ENCODE peak calls at places on chromosome 19, in eight cellular contexts. One of them, this sample, is unnamed.

GRCh38 chr19:20078696-20079095 is 896 bp downstream of the ZNF90 start:
- DNase-seq in HEK293T: no peak
- DNase-seq in stimulated activated CD4-positive, alpha-beta T cell treated with anti-CD3 and anti-CD28 coated beads, TNF-alpha, amount 100 ng/mL, for 4 hours: no peak
- DNase-seq in thoracic aorta: no peak
- DNase-seq in GM19239: no peak
- DNase-seq in NCI-H1436: no peak
- DNase-seq in activated CD4-positive, alpha-beta T cell treated with anti-CD3 and anti-CD28 coated beads for 4 hours: no peak
- DNase-seq in HTR-8/SVneo: no peak
- DNase-seq in this sample: no peak

GRCh38 chr19:4597278-4597974 is 37.9 kb upstream of the SEMA6B start:
- DNase-seq in HEK293T: no peak
- DNase-seq in stimulated activated CD4-positive, alpha-beta T cell treated with anti-CD3 and anti-CD28 coated beads, TNF-alpha, amount 100 ng/mL, for 4 hours: no peak
- DNase-seq in thoracic aorta: no peak
- DNase-seq in GM19239: no peak
- DNase-seq in NCI-H1436: no peak
- DNase-seq in activated CD4-positive, alpha-beta T cell treated with anti-CD3 and anti-CD28 coated beads for 4 hours: no peak
- DNase-seq in HTR-8/SVneo: peak
- DNase-seq in this sample: peak

GRCh38 chr19:17755977-17756670 is 4.8 kb downstream of the FCHO1 start:
- DNase-seq in HEK293T: peak
- DNase-seq in stimulated activated CD4-positive, alpha-beta T cell treated with anti-CD3 and anti-CD28 coated beads, TNF-alpha, amount 100 ng/mL, for 4 hours: no peak
- DNase-seq in thoracic aorta: no peak
- DNase-seq in GM19239: no peak
- DNase-seq in NCI-H1436: peak
- DNase-seq in activated CD4-positive, alpha-beta T cell treated with anti-CD3 and anti-CD28 coated beads for 4 hours: no peak
- DNase-seq in HTR-8/SVneo: no peak
- DNase-seq in this sample: no peak

GRCh38 chr19:44587863-44588752 is 25.3 kb upstream of the IGSF23 start:
- DNase-seq in HEK293T: no peak
- DNase-seq in stimulated activated CD4-positive, alpha-beta T cell treated with anti-CD3 and anti-CD28 coated beads, TNF-alpha, amount 100 ng/mL, for 4 hours: no peak
- DNase-seq in thoracic aorta: no peak
- DNase-seq in GM19239: no peak
- DNase-seq in NCI-H1436: no peak
- DNase-seq in activated CD4-positive, alpha-beta T cell treated with anti-CD3 and anti-CD28 coated beads for 4 hours: no peak
- DNase-seq in HTR-8/SVneo: peak
- DNase-seq in this sample: peak

GRCh38 chr19:9702186-9702585 is 27.3 kb upstream of the ZNF562 start:
- DNase-seq in HEK293T: no peak
- DNase-seq in stimulated activated CD4-positive, alpha-beta T cell treated with anti-CD3 and anti-CD28 coated beads, TNF-alpha, amount 100 ng/mL, for 4 hours: no peak
- DNase-seq in thoracic aorta: no peak
- DNase-seq in GM19239: no peak
- DNase-seq in NCI-H1436: no peak
- DNase-seq in activated CD4-positive, alpha-beta T cell treated with anti-CD3 and anti-CD28 coated beads for 4 hours: no peak
- DNase-seq in HTR-8/SVneo: no peak
- DNase-seq in this sample: no peak

GRCh38 chr19:56839665-56840451 is 668 bp downstream of the PEG3 start:
- DNase-seq in HEK293T: no peak
- DNase-seq in stimulated activated CD4-positive, alpha-beta T cell treated with anti-CD3 and anti-CD28 coated beads, TNF-alpha, amount 100 ng/mL, for 4 hours: no peak
- DNase-seq in thoracic aorta: peak
- DNase-seq in GM19239: no peak
- DNase-seq in NCI-H1436: no peak
- DNase-seq in activated CD4-positive, alpha-beta T cell treated with anti-CD3 and anti-CD28 coated beads for 4 hours: no peak
- DNase-seq in HTR-8/SVneo: no peak
- DNase-seq in this sample: no peak

GRCh38 chr19:51547397-51548212 is 16.1 kb upstream of the SIGLEC6 start:
- DNase-seq in HEK293T: no peak
- DNase-seq in stimulated activated CD4-positive, alpha-beta T cell treated with anti-CD3 and anti-CD28 coated beads, TNF-alpha, amount 100 ng/mL, for 4 hours: no peak
- DNase-seq in thoracic aorta: no peak
- DNase-seq in GM19239: no peak
- DNase-seq in NCI-H1436: no peak
- DNase-seq in activated CD4-positive, alpha-beta T cell treated with anti-CD3 and anti-CD28 coated beads for 4 hours: no peak
- DNase-seq in HTR-8/SVneo: no peak
- DNase-seq in this sample: no peak

GRCh38 chr19:33438016-33438671 is 64.6 kb downstream of the CEBPG start:
- DNase-seq in HEK293T: no peak
- DNase-seq in stimulated activated CD4-positive, alpha-beta T cell treated with anti-CD3 and anti-CD28 coated beads, TNF-alpha, amount 100 ng/mL, for 4 hours: no peak
- DNase-seq in thoracic aorta: no peak
- DNase-seq in GM19239: no peak
- DNase-seq in NCI-H1436: no peak
- DNase-seq in activated CD4-positive, alpha-beta T cell treated with anti-CD3 and anti-CD28 coated beads for 4 hours: no peak
- DNase-seq in HTR-8/SVneo: no peak
- DNase-seq in this sample: no peak

GRCh38 chr19:35753634-35754364 is 3.0 kb downstream of the HSPB6 start:
- DNase-seq in HEK293T: no peak
- DNase-seq in stimulated activated CD4-positive, alpha-beta T cell treated with anti-CD3 and anti-CD28 coated beads, TNF-alpha, amount 100 ng/mL, for 4 hours: no peak
- DNase-seq in thoracic aorta: no peak
- DNase-seq in GM19239: no peak
- DNase-seq in NCI-H1436: no peak
- DNase-seq in activated CD4-positive, alpha-beta T cell treated with anti-CD3 and anti-CD28 coated beads for 4 hours: no peak
- DNase-seq in HTR-8/SVneo: no peak
- DNase-seq in this sample: no peak

GRCh38 chr19:47630594-47630993 is 21.7 kb downstream of the BICRA start:
- DNase-seq in HEK293T: no peak
- DNase-seq in stimulated activated CD4-positive, alpha-beta T cell treated with anti-CD3 and anti-CD28 coated beads, TNF-alpha, amount 100 ng/mL, for 4 hours: no peak
- DNase-seq in thoracic aorta: no peak
- DNase-seq in GM19239: no peak
- DNase-seq in NCI-H1436: no peak
- DNase-seq in activated CD4-positive, alpha-beta T cell treated with anti-CD3 and anti-CD28 coated beads for 4 hours: no peak
- DNase-seq in HTR-8/SVneo: no peak
- DNase-seq in this sample: no peak

GRCh38 chr19:6887326-6887725 is at the start of gene ADGRE1:
- DNase-seq in HEK293T: no peak
- DNase-seq in stimulated activated CD4-positive, alpha-beta T cell treated with anti-CD3 and anti-CD28 coated beads, TNF-alpha, amount 100 ng/mL, for 4 hours: no peak
- DNase-seq in thoracic aorta: no peak
- DNase-seq in GM19239: no peak
- DNase-seq in NCI-H1436: no peak
- DNase-seq in activated CD4-positive, alpha-beta T cell treated with anti-CD3 and anti-CD28 coated beads for 4 hours: no peak
- DNase-seq in HTR-8/SVneo: no peak
- DNase-seq in this sample: no peak

GRCh38 chr19:51386882-51387520 is 773 bp downstream of the LIM2 start:
- DNase-seq in HEK293T: no peak
- DNase-seq in stimulated activated CD4-positive, alpha-beta T cell treated with anti-CD3 and anti-CD28 coated beads, TNF-alpha, amount 100 ng/mL, for 4 hours: no peak
- DNase-seq in thoracic aorta: no peak
- DNase-seq in GM19239: no peak
- DNase-seq in NCI-H1436: no peak
- DNase-seq in activated CD4-positive, alpha-beta T cell treated with anti-CD3 and anti-CD28 coated beads for 4 hours: no peak
- DNase-seq in HTR-8/SVneo: no peak
- DNase-seq in this sample: no peak

GRCh38 chr19:34428549-34429285 is 536 bp downstream of the UBA2 start:
- DNase-seq in HEK293T: peak
- DNase-seq in stimulated activated CD4-positive, alpha-beta T cell treated with anti-CD3 and anti-CD28 coated beads, TNF-alpha, amount 100 ng/mL, for 4 hours: peak
- DNase-seq in thoracic aorta: no peak
- DNase-seq in GM19239: peak
- DNase-seq in NCI-H1436: no peak
- DNase-seq in activated CD4-positive, alpha-beta T cell treated with anti-CD3 and anti-CD28 coated beads for 4 hours: no peak
- DNase-seq in HTR-8/SVneo: peak
- DNase-seq in this sample: peak

GRCh38 chr19:31533114-31533513 is 183.9 kb upstream of the TSHZ3 start:
- DNase-seq in HEK293T: no peak
- DNase-seq in stimulated activated CD4-positive, alpha-beta T cell treated with anti-CD3 and anti-CD28 coated beads, TNF-alpha, amount 100 ng/mL, for 4 hours: no peak
- DNase-seq in thoracic aorta: no peak
- DNase-seq in GM19239: no peak
- DNase-seq in NCI-H1436: no peak
- DNase-seq in activated CD4-positive, alpha-beta T cell treated with anti-CD3 and anti-CD28 coated beads for 4 hours: no peak
- DNase-seq in HTR-8/SVneo: no peak
- DNase-seq in this sample: no peak

GRCh38 chr19:13969897-13970296 is 17.6 kb downstream of the DCAF15 start:
- DNase-seq in HEK293T: no peak
- DNase-seq in stimulated activated CD4-positive, alpha-beta T cell treated with anti-CD3 and anti-CD28 coated beads, TNF-alpha, amount 100 ng/mL, for 4 hours: no peak
- DNase-seq in thoracic aorta: no peak
- DNase-seq in GM19239: no peak
- DNase-seq in NCI-H1436: no peak
- DNase-seq in activated CD4-positive, alpha-beta T cell treated with anti-CD3 and anti-CD28 coated beads for 4 hours: no peak
- DNase-seq in HTR-8/SVneo: no peak
- DNase-seq in this sample: no peak

GRCh38 chr19:46288896-46289588 is 7.8 kb upstream of the HIF3A start:
- DNase-seq in HEK293T: no peak
- DNase-seq in stimulated activated CD4-positive, alpha-beta T cell treated with anti-CD3 and anti-CD28 coated beads, TNF-alpha, amount 100 ng/mL, for 4 hours: no peak
- DNase-seq in thoracic aorta: no peak
- DNase-seq in GM19239: no peak
- DNase-seq in NCI-H1436: no peak
- DNase-seq in activated CD4-positive, alpha-beta T cell treated with anti-CD3 and anti-CD28 coated beads for 4 hours: no peak
- DNase-seq in HTR-8/SVneo: peak
- DNase-seq in this sample: peak

GRCh38 chr19:33210266-33210940 is 15.2 kb downstream of the SLC7A10 start:
- DNase-seq in HEK293T: no peak
- DNase-seq in stimulated activated CD4-positive, alpha-beta T cell treated with anti-CD3 and anti-CD28 coated beads, TNF-alpha, amount 100 ng/mL, for 4 hours: no peak
- DNase-seq in thoracic aorta: no peak
- DNase-seq in GM19239: no peak
- DNase-seq in NCI-H1436: no peak
- DNase-seq in activated CD4-positive, alpha-beta T cell treated with anti-CD3 and anti-CD28 coated beads for 4 hours: no peak
- DNase-seq in HTR-8/SVneo: no peak
- DNase-seq in this sample: no peak

GRCh38 chr19:41064974-41065569 is 23.2 kb upstream of the CYP2A13 start:
- DNase-seq in HEK293T: peak
- DNase-seq in stimulated activated CD4-positive, alpha-beta T cell treated with anti-CD3 and anti-CD28 coated beads, TNF-alpha, amount 100 ng/mL, for 4 hours: no peak
- DNase-seq in thoracic aorta: no peak
- DNase-seq in GM19239: peak
- DNase-seq in NCI-H1436: no peak
- DNase-seq in activated CD4-positive, alpha-beta T cell treated with anti-CD3 and anti-CD28 coated beads for 4 hours: no peak
- DNase-seq in HTR-8/SVneo: peak
- DNase-seq in this sample: no peak

GRCh38 chr19:6216996-6217751 is 62.6 kb downstream of the MLLT1 start:
- DNase-seq in HEK293T: peak
- DNase-seq in stimulated activated CD4-positive, alpha-beta T cell treated with anti-CD3 and anti-CD28 coated beads, TNF-alpha, amount 100 ng/mL, for 4 hours: no peak
- DNase-seq in thoracic aorta: no peak
- DNase-seq in GM19239: no peak
- DNase-seq in NCI-H1436: peak
- DNase-seq in activated CD4-positive, alpha-beta T cell treated with anti-CD3 and anti-CD28 coated beads for 4 hours: no peak
- DNase-seq in HTR-8/SVneo: no peak
- DNase-seq in this sample: no peak

GRCh38 chr19:23557381-23557780 is 129.6 kb downstream of the ZNF675 start:
- DNase-seq in HEK293T: no peak
- DNase-seq in stimulated activated CD4-positive, alpha-beta T cell treated with anti-CD3 and anti-CD28 coated beads, TNF-alpha, amount 100 ng/mL, for 4 hours: no peak
- DNase-seq in thoracic aorta: no peak
- DNase-seq in GM19239: no peak
- DNase-seq in NCI-H1436: no peak
- DNase-seq in activated CD4-positive, alpha-beta T cell treated with anti-CD3 and anti-CD28 coated beads for 4 hours: no peak
- DNase-seq in HTR-8/SVneo: no peak
- DNase-seq in this sample: no peak

GRCh38 chr19:4555657-4556561 is 3.6 kb downstream of the SEMA6B start:
- DNase-seq in HEK293T: peak
- DNase-seq in stimulated activated CD4-positive, alpha-beta T cell treated with anti-CD3 and anti-CD28 coated beads, TNF-alpha, amount 100 ng/mL, for 4 hours: no peak
- DNase-seq in thoracic aorta: no peak
- DNase-seq in GM19239: no peak
- DNase-seq in NCI-H1436: no peak
- DNase-seq in activated CD4-positive, alpha-beta T cell treated with anti-CD3 and anti-CD28 coated beads for 4 hours: no peak
- DNase-seq in HTR-8/SVneo: no peak
- DNase-seq in this sample: no peak

GRCh38 chr19:28468701-28469459 is 744.1 kb downstream of the UQCRFS1 start:
- DNase-seq in HEK293T: no peak
- DNase-seq in stimulated activated CD4-positive, alpha-beta T cell treated with anti-CD3 and anti-CD28 coated beads, TNF-alpha, amount 100 ng/mL, for 4 hours: peak
- DNase-seq in thoracic aorta: no peak
- DNase-seq in GM19239: no peak
- DNase-seq in NCI-H1436: no peak
- DNase-seq in activated CD4-positive, alpha-beta T cell treated with anti-CD3 and anti-CD28 coated beads for 4 hours: peak
- DNase-seq in HTR-8/SVneo: no peak
- DNase-seq in this sample: peak

GRCh38 chr19:5130371-5131030 is 161.6 kb downstream of the KDM4B start:
- DNase-seq in HEK293T: no peak
- DNase-seq in stimulated activated CD4-positive, alpha-beta T cell treated with anti-CD3 and anti-CD28 coated beads, TNF-alpha, amount 100 ng/mL, for 4 hours: no peak
- DNase-seq in thoracic aorta: no peak
- DNase-seq in GM19239: peak
- DNase-seq in NCI-H1436: no peak
- DNase-seq in activated CD4-positive, alpha-beta T cell treated with anti-CD3 and anti-CD28 coated beads for 4 hours: peak
- DNase-seq in HTR-8/SVneo: no peak
- DNase-seq in this sample: no peak

GRCh38 chr19:1009043-1009975 is 9.1 kb downstream of the GRIN3B start:
- DNase-seq in HEK293T: no peak
- DNase-seq in stimulated activated CD4-positive, alpha-beta T cell treated with anti-CD3 and anti-CD28 coated beads, TNF-alpha, amount 100 ng/mL, for 4 hours: no peak
- DNase-seq in thoracic aorta: no peak
- DNase-seq in GM19239: no peak
- DNase-seq in NCI-H1436: no peak
- DNase-seq in activated CD4-positive, alpha-beta T cell treated with anti-CD3 and anti-CD28 coated beads for 4 hours: no peak
- DNase-seq in HTR-8/SVneo: no peak
- DNase-seq in this sample: no peak

GRCh38 chr19:57648336-57649003 is 15.5 kb downstream of the ZNF211 start:
- DNase-seq in HEK293T: no peak
- DNase-seq in stimulated activated CD4-positive, alpha-beta T cell treated with anti-CD3 and anti-CD28 coated beads, TNF-alpha, amount 100 ng/mL, for 4 hours: no peak
- DNase-seq in thoracic aorta: no peak
- DNase-seq in GM19239: no peak
- DNase-seq in NCI-H1436: no peak
- DNase-seq in activated CD4-positive, alpha-beta T cell treated with anti-CD3 and anti-CD28 coated beads for 4 hours: no peak
- DNase-seq in HTR-8/SVneo: no peak
- DNase-seq in this sample: no peak

GRCh38 chr19:29882719-29883105 is 59.3 kb upstream of the URI1 start:
- DNase-seq in HEK293T: no peak
- DNase-seq in stimulated activated CD4-positive, alpha-beta T cell treated with anti-CD3 and anti-CD28 coated beads, TNF-alpha, amount 100 ng/mL, for 4 hours: no peak
- DNase-seq in thoracic aorta: no peak
- DNase-seq in GM19239: no peak
- DNase-seq in NCI-H1436: no peak
- DNase-seq in activated CD4-positive, alpha-beta T cell treated with anti-CD3 and anti-CD28 coated beads for 4 hours: no peak
- DNase-seq in HTR-8/SVneo: no peak
- DNase-seq in this sample: no peak